ENCODE peak calls at places on chromosomes 5 and 9, in eight cellular contexts. N, E, A, S, O, H, L and P are unnamed samples.

GRCh38 chr9:127711226-127711701 is 4.2 kb downstream of the PTRH1 start:
- DNase-seq in N (no peak), E (peak), A (no peak), S (no peak), O (no peak), H (no peak), L (no peak), P (no peak)

GRCh38 chr5:55636711-55637110 is 75.4 kb downstream of the SLC38A9 start:
- DNase-seq in N (no peak), E (peak), A (peak), S (no peak), O (no peak), H (no peak), L (no peak), P (no peak)

GRCh38 chr5:139473105-139473504 is 2.3 kb downstream of the SMIM33 start:
- DNase-seq in N (no peak), E (no peak), A (peak), S (no peak), O (no peak), H (no peak), L (no peak), P (no peak)

GRCh38 chr5:56011835-56012234 is 17.1 kb upstream of the IL6ST start:
- DNase-seq in N (no peak), E (no peak), A (peak), S (no peak), O (no peak), H (peak), L (no peak), P (no peak)

GRCh38 chr5:113123563-113123962 is 147.0 kb downstream of the DCP2 start:
- DNase-seq in N (no peak), E (no peak), A (no peak), S (peak), O (peak), H (no peak), L (no peak), P (no peak)

GRCh38 chr5:127619908-127620479 is 28.9 kb upstream of the CTXN3 start:
- DNase-seq in N (no peak), E (no peak), A (no peak), S (no peak), O (no peak), H (peak), L (no peak), P (no peak)

GRCh38 chr5:11724947-11725346 is 179.3 kb downstream of the CTNND2 start:
- DNase-seq in N (no peak), E (no peak), A (no peak), S (no peak), O (no peak), H (no peak), L (no peak), P (no peak)

GRCh38 chr9:137710751-137711150 is 91.9 kb downstream of the EHMT1 start:
- DNase-seq in N (no peak), E (no peak), A (no peak), S (no peak), O (no peak), H (no peak), L (no peak), P (no peak)

GRCh38 chr9:100669968-100670367 is 92.1 kb downstream of the CAVIN4 start:
- DNase-seq in N (no peak), E (no peak), A (no peak), S (no peak), O (no peak), H (no peak), L (no peak), P (no peak)

GRCh38 chr9:114119242-114120191 is 20.4 kb upstream of the KIF12 start:
- DNase-seq in N (no peak), E (no peak), A (no peak), S (no peak), O (no peak), H (no peak), L (no peak), P (no peak)

GRCh38 chr9:76151267-76151666 is 243.0 kb downstream of the RFK start:
- DNase-seq in N (no peak), E (no peak), A (no peak), S (no peak), O (no peak), H (no peak), L (no peak), P (no peak)

GRCh38 chr5:170704417-170705195 is 78.9 kb upstream of the GABRP start:
- DNase-seq in N (no peak), E (no peak), A (no peak), S (no peak), O (no peak), H (no peak), L (no peak), P (no peak)

GRCh38 chr5:173451031-173451430 is 122.8 kb upstream of the STC2 start:
- DNase-seq in N (no peak), E (peak), A (no peak), S (peak), O (peak), H (no peak), L (no peak), P (peak)

GRCh38 chr5:127871448-127872153 is 168.4 kb downstream of the CCDC192 start:
- DNase-seq in N (no peak), E (no peak), A (peak), S (peak), O (no peak), H (peak), L (no peak), P (peak)

GRCh38 chr5:42759456-42759855 is 2.8 kb downstream of the CCDC152 start:
- DNase-seq in N (no peak), E (no peak), A (no peak), S (peak), O (no peak), H (peak), L (no peak), P (peak)

GRCh38 chr5:124021066-124021641 is 509.2 kb downstream of the CSNK1G3 start:
- DNase-seq in N (no peak), E (no peak), A (no peak), S (no peak), O (no peak), H (no peak), L (no peak), P (no peak)

GRCh38 chr5:55983986-55984385 is 10.8 kb downstream of the IL6ST start:
- DNase-seq in N (no peak), E (no peak), A (no peak), S (no peak), O (no peak), H (no peak), L (no peak), P (no peak)

GRCh38 chr5:21680196-21680595 is 1172.9 kb downstream of the CDH12 start:
- DNase-seq in N (no peak), E (no peak), A (peak), S (no peak), O (no peak), H (peak), L (no peak), P (peak)

GRCh38 chr5:68187268-68188055 is 28.1 kb upstream of the PIK3R1 start:
- DNase-seq in N (no peak), E (peak), A (no peak), S (no peak), O (no peak), H (no peak), L (no peak), P (no peak)

GRCh38 chr9:27590636-27591035 is 17.4 kb upstream of the C9orf72 start:
- DNase-seq in N (no peak), E (no peak), A (no peak), S (no peak), O (no peak), H (no peak), L (no peak), P (no peak)

GRCh38 chr5:138601444-138601843 is 26.2 kb upstream of the HSPA9 start:
- DNase-seq in N (no peak), E (no peak), A (peak), S (no peak), O (peak), H (peak), L (no peak), P (no peak)